ENCODE peak calls at places on chromosomes 6 and 20, in eight cellular contexts. F, Y, W, L, M, J, T and V are unnamed samples.

GRCh38 chr20:16097788-16098187 is 475.5 kb downstream of the KIF16B start:
- DNase-seq in L (no peak), Y (no peak), W (no peak), J (no peak), M (no peak), T (no peak), F (no peak), V (no peak)

GRCh38 chr6:53058388-53058890 is 6.8 kb upstream of the FBXO9 start:
- DNase-seq in W (no peak), L (no peak), T (no peak), M (no peak), F (no peak), J (no peak), Y (no peak), V (no peak)

GRCh38 chr20:24465168-24465567 is 4.3 kb upstream of the SYNDIG1 start:
- DNase-seq in L (no peak), Y (no peak), J (no peak), T (no peak), F (no peak), M (no peak), W (no peak), V (no peak)

GRCh38 chr6:79984261-79984660 is 20.2 kb upstream of the TTK start:
- DNase-seq in F (no peak), T (no peak), W (peak), J (peak), M (peak), Y (no peak), L (no peak), V (peak)

GRCh38 chr6:132887204-132887603 is 72.8 kb downstream of the RPS12 start:
- DNase-seq in L (no peak), T (no peak), W (no peak), J (no peak), F (no peak), Y (no peak), M (no peak), V (no peak)

GRCh38 chr20:59322813-59323469 is 22.5 kb downstream of the EDN3 start:
- DNase-seq in M (no peak), L (no peak), J (no peak), F (no peak), W (no peak), Y (no peak), T (no peak), V (peak)

GRCh38 chr6:71510057-71510713 is 221.6 kb downstream of the OGFRL1 start:
- DNase-seq in T (no peak), F (peak), W (peak), J (peak), L (peak), M (peak), Y (no peak), V (peak)

GRCh38 chr6:35487653-35488516 is 9.0 kb downstream of the TEAD3 start:
- DNase-seq in F (no peak), T (no peak), L (no peak), Y (no peak), J (no peak), M (no peak), W (no peak), V (peak)

GRCh38 chr6:35079311-35080000 is 61.7 kb downstream of the TCP11 start:
- DNase-seq in Y (no peak), W (no peak), T (no peak), L (no peak), F (no peak), M (no peak), J (no peak), V (no peak)

GRCh38 chr6:6925391-6926164 is 182.2 kb upstream of the RREB1 start:
- DNase-seq in M (no peak), Y (no peak), W (no peak), F (no peak), J (no peak), T (no peak), L (no peak), V (no peak)

GRCh38 chr20:31841928-31842327 is 3.5 kb downstream of the FOXS1 start:
- DNase-seq in M (peak), T (peak), Y (no peak), L (no peak), W (no peak), F (no peak), J (peak), V (no peak)

GRCh38 chr20:16608265-16608636 is 35.0 kb upstream of the KIF16B start:
- DNase-seq in T (no peak), Y (no peak), M (no peak), W (no peak), F (no peak), L (no peak), J (no peak), V (no peak)

GRCh38 chr6:155030148-155030720 is 35.1 kb downstream of the TIAM2 start:
- DNase-seq in Y (no peak), W (no peak), F (no peak), M (no peak), L (no peak), J (peak), T (no peak), V (no peak)

GRCh38 chr6:3041606-3042005 is 26.7 kb upstream of the RIPK1 start:
- DNase-seq in F (no peak), Y (no peak), W (no peak), L (no peak), M (no peak), T (no peak), J (peak), V (no peak)

GRCh38 chr6:158970640-158971291 is 29.2 kb downstream of the RSPH3 start:
- DNase-seq in M (no peak), L (no peak), Y (no peak), T (no peak), F (no peak), J (no peak), W (no peak), V (no peak)

GRCh38 chr20:35766843-35767242 is 5.0 kb upstream of the PHF20 start:
- DNase-seq in F (no peak), M (no peak), W (no peak), L (no peak), Y (no peak), T (no peak), J (no peak), V (no peak)

GRCh38 chr6:900716-901605 is 208.0 kb upstream of the EXOC2 start:
- DNase-seq in Y (no peak), F (no peak), M (peak), J (no peak), L (no peak), W (no peak), T (no peak), V (no peak)

GRCh38 chr6:5996701-5997419 is 9.9 kb downstream of the NRN1 start:
- DNase-seq in M (no peak), L (no peak), F (no peak), W (no peak), J (peak), Y (no peak), T (no peak), V (peak)

GRCh38 chr6:31664790-31665500 is at the start of gene GPANK1:
- DNase-seq in J (peak), W (peak), L (peak), M (peak), Y (peak), F (peak), T (no peak), V (peak)
- TF ChIP-seq POLR2A in J (peak), W (no peak), L (no peak), M (no peak), Y (no peak), F (no peak), T (peak), V (peak)

GRCh38 chr20:52529856-52530255 is 338.3 kb upstream of the ZFP64 start:
- DNase-seq in L (no peak), M (no peak), J (no peak), F (no peak), W (no peak), T (no peak), Y (no peak), V (no peak)

GRCh38 chr20:52532674-52533073 is 341.1 kb upstream of the ZFP64 start:
- DNase-seq in W (no peak), M (no peak), T (no peak), L (no peak), Y (no peak), F (no peak), J (no peak), V (no peak)

GRCh38 chr20:52536040-52536439 is 344.5 kb upstream of the ZFP64 start:
- DNase-seq in L (no peak), J (no peak), F (no peak), W (no peak), T (no peak), M (no peak), Y (no peak), V (no peak)

GRCh38 chr20:52536841-52537400 is 345.3 kb upstream of the ZFP64 start:
- DNase-seq in M (no peak), F (no peak), Y (no peak), L (no peak), J (no peak), W (no peak), T (no peak), V (no peak)

DNA sequence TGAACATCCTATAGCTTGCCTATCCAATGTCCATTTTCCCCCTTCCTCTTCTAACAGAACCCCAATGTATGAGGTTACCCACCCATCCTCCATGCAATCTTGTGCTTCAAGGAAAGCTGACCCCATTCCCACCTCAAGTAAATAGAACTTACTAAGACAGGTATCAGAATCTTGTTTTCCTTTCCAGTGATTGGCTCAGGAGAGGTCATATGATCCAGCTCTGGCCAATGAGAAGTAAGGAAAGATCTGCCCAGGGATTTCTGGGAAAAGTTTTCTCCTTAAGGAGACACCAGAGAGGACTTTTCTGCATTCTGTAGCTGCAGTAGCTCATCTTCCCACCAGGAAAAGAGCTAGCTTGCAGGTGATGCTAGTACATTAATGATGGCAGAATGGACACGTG is 341.8 kb upstream of the ZFP64 start:
- DNase-seq in F (no peak), M (no peak), W (no peak), J (no peak), T (peak), L (no peak), Y (no peak), V (no peak)
- TF ChIP-seq MAX in F (no peak), M (no peak), W (no peak), J (no peak), T (no peak), L (no peak), Y (no peak), V (no peak)

GRCh38 chr20:44644384-44645131 is 6.9 kb downstream of the ADA start:
- DNase-seq in W (no peak), J (no peak), L (no peak), F (no peak), M (no peak), T (no peak), Y (peak), V (peak)

GRCh38 chr20:44648068-44648467 is 3.4 kb downstream of the ADA start:
- DNase-seq in L (no peak), W (no peak), M (no peak), T (peak), Y (no peak), F (no peak), J (no peak), V (no peak)

GRCh38 chr20:44646641-44647274 is 4.7 kb downstream of the ADA start:
- DNase-seq in J (peak), Y (peak), T (peak), F (no peak), L (no peak), M (no peak), W (no peak), V (peak)

GRCh38 chr20:44643596-44644383 is 7.7 kb downstream of the ADA start:
- DNase-seq in T (no peak), W (no peak), M (peak), J (peak), L (peak), F (peak), Y (no peak), V (peak)

DNA sequence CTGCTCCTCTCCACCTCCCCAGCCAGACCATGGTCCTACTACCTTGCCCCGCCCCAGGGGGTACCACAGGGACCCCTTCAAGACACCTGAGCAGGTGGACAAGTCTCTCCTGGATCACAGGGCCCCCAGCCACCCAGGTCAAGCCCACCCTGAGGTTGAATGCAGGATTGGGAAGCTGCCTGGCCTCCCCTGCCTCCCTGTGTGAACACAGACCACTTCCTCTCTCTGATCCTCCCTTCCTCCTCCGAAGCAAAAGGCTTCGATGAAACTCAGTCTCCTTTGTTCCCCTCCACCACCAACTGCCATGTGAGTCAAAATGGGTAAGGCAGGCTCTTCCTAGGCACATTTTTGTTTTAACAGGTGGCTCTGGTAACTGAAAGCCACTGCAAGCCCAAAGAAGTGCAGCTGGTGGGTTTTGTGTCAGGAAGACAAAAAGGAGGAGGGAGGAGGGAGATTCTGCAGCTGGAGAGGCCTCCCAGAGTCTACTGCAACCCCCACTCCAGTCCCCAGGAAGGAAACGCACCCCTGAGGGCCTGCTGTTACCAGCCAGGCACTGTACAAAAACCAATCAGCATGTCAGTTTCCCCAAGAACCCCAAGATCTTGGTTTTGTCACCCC is 5.4 kb downstream of the ADA start:
- DNase-seq in W (no peak), M (no peak), L (no peak), J (peak), T (peak), Y (peak), F (no peak), V (peak)
- TF ChIP-seq POLR2A in W (no peak), M (no peak), L (no peak), J (no peak), T (no peak), Y (peak), F (no peak), V (no peak)

GRCh38 chr6:66623050-66623449 is 916.0 kb upstream of the EYS start:
- DNase-seq in T (no peak), J (no peak), W (no peak), Y (no peak), M (no peak), F (no peak), L (no peak), V (no peak)

DNA sequence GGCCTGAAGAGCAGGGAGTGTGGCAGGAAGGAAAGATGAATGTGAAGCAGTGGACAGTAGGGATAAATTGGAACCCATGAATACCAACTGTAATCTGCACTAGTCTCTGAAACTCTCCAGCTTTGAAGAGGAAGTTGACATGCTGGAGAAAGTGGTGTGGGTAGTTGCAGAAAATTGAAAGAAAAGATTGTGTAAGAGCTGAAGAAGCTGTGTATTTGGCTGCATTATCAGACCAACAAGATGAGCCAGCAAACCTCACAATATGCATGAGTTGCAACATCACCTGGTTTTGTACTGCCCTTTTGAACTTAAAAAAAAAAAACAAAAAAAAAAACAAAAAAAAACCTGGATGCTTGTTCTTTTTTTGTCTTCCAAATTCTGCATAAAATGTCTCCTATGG is 921.9 kb upstream of the EYS start:
- DNase-seq in L (no peak), F (no peak), Y (no peak), M (no peak), J (no peak), W (no peak), T (no peak), V (peak)
- TF ChIP-seq MAX in L (no peak), F (no peak), Y (no peak), M (no peak), J (no peak), W (no peak), T (no peak), V (no peak)

DNA sequence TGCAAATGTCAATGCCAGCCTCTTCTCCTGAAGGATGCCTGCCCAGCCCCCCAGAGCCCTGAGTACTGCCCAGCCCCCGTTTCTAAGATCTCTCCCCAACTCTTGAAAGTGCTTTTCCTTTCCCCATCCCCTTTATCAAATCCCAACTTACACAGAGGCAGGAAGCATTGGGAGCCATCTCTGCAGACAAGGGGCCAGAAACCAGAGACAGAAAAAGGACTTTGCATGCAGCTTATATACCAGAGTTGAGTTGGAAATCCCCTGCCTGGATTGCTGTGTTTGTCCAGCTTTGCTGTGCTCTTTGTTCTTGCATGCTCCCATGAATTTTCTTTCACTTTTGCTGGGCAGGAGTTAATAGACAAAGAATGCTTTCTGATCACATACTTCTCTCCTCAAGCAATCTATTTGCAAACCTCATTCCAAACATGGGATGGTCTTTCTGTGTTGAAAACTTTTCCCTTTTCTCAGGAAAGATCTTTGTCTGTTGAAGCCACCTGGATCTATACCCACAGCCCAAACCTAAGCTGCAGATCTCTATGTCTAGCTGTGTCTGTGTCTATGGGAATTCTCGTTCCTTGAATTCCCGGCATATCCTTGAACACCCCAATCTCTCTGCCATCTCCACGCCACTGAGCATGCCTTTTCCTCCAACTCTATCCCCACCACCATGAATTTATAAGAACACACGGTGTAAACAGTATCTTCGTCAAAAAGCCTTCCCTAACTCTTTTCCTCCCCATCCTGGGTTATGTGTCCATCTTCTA is at the start of gene UBD:
- DNase-seq in T (no peak), Y (peak), J (no peak), F (no peak), M (peak), W (no peak), L (no peak), V (no peak)
- TF ChIP-seq POLR2A in T (no peak), Y (peak), J (no peak), F (no peak), M (peak), W (no peak), L (no peak), V (no peak)

GRCh38 chr6:125066964-125067363 is 86.6 kb upstream of the TPD52L1 start:
- DNase-seq in J (no peak), M (no peak), T (no peak), W (peak), Y (no peak), F (no peak), L (no peak), V (peak)
- TF ChIP-seq MAX in J (no peak), M (no peak), T (no peak), W (no peak), Y (no peak), F (no peak), L (no peak), V (no peak)

DNA sequence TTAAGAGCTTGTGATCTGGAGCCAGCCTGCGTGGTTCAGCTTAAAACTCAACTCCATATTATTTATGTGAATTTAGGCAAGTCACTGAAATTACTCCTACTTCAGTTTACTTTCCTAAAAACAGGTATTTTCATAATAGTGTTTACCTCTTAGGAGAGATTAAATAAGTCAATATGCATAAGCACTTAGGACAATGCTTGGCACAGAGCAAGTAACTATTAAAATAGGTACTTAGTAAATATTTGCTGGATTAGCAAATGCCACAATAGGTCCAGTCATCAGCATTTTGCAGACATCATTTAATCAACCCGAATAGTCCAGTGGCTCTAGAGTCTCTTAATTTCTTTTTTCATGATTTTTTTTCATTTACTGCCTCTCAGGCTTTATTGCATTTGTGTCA is 78.6 kb upstream of the PTPRK start:
- DNase-seq in W (no peak), L (no peak), Y (no peak), J (no peak), M (no peak), T (no peak), F (no peak), V (no peak)
- TF ChIP-seq POLR2A in W (no peak), L (no peak), Y (no peak), J (no peak), M (no peak), T (no peak), F (no peak), V (no peak)

GRCh38 chr20:39103732-39104131 is 141.6 kb downstream of the DHX35 start:
- DNase-seq in L (no peak), M (no peak), W (no peak), F (no peak), J (no peak), T (no peak), Y (no peak), V (no peak)

GRCh38 chr20:39103305-39103704 is 141.2 kb downstream of the DHX35 start:
- DNase-seq in Y (no peak), W (no peak), F (no peak), T (no peak), M (no peak), J (no peak), L (no peak), V (no peak)

GRCh38 chr20:39092733-39093410 is 130.7 kb downstream of the DHX35 start:
- DNase-seq in Y (no peak), M (no peak), L (no peak), J (no peak), F (no peak), T (no peak), W (no peak), V (no peak)

DNA sequence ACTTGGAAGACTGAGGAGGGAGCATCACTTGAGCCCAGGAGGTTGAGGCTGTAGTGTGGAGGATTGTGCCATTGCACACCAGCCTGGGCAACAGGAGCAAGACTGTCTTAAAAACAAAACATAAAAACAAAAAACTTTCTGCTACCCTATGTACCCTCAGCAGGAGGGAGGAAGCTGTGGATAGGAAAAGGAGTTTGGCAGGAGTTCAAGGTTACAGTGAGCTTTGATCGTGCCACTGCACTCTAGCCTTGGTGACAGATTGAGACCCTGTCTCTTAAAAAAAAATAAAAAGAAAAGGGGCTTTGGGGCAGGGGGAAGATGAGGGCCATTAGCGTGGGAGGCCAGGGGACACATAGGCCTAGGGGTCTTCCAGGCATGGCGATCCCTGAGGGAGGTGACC is 135.7 kb downstream of the DHX35 start:
- DNase-seq in T (no peak), W (no peak), F (no peak), L (no peak), J (no peak), M (no peak), Y (no peak), V (no peak)
- TF ChIP-seq MAX in T (no peak), W (no peak), F (no peak), L (no peak), J (no peak), M (no peak), Y (no peak), V (no peak)